ENCODE peak calls at places on chromosomes 4 and X, in five cellular contexts. One of them, this sample, is unnamed.
A peak's percentile ranks its signal among the peaks of the same experiment; 100 is the strongest.

GRCh38 chr4:92455329-92455839 is 151.6 kb downstream of the GRID2 start:
- DNase-seq in GM12878: no peak
- DNase-seq in K562: no peak
- DNase-seq in H1: no peak
- DNase-seq in HCT116: no peak
- DNase-seq in this sample: no peak

GRCh38 chr4:85823295-85823694 is 348.3 kb downstream of the ARHGAP24 start:
- DNase-seq in GM12878: no peak
- DNase-seq in H1: no peak
- DNase-seq in HCT116: peak; percentile 27
- DNase-seq in K562: no peak
- DNase-seq in this sample: no peak

GRCh38 chrX:12988797-12989196 is 13.9 kb downstream of the TMSB4X start:
- DNase-seq in K562: peak; percentile 43
- DNase-seq in H1: no peak
- DNase-seq in HCT116: peak; percentile 60
- DNase-seq in GM12878: no peak
- DNase-seq in this sample: no peak

GRCh38 chr4:37389369-37389765 is 144.8 kb downstream of the NWD2 start:
- DNase-seq in H1: no peak
- DNase-seq in K562: no peak
- DNase-seq in GM12878: no peak
- DNase-seq in HCT116: no peak
- DNase-seq in this sample: peak; percentile 6

GRCh38 chr4:145808021-145808650 is 128.2 kb downstream of the C4orf51 start:
- DNase-seq in GM12878: peak; percentile 86
- DNase-seq in HCT116: peak; percentile 96
- DNase-seq in H1: peak; percentile 39
- DNase-seq in K562: peak; percentile 30
- DNase-seq in this sample: peak; percentile 57

GRCh38 chr4:65668201-65669007 is 1.9 kb downstream of the EPHA5 start:
- DNase-seq in K562: no peak
- DNase-seq in H1: no peak
- DNase-seq in HCT116: no peak
- DNase-seq in GM12878: no peak
- DNase-seq in this sample: no peak

GRCh38 chrX:71950066-71950465 is 39.4 kb downstream of the NHSL2 start:
- DNase-seq in H1: no peak
- DNase-seq in GM12878: no peak
- DNase-seq in HCT116: no peak
- DNase-seq in K562: no peak
- DNase-seq in this sample: no peak

GRCh38 chrX:24229400-24229879 is 79.9 kb downstream of the ZFX start:
- DNase-seq in K562: peak; percentile 13
- DNase-seq in HCT116: no peak
- DNase-seq in H1: no peak
- DNase-seq in GM12878: no peak
- DNase-seq in this sample: no peak

GRCh38 chr4:183171484-183172267 is 72.6 kb downstream of the WWC2 start:
- DNase-seq in HCT116: no peak
- DNase-seq in GM12878: no peak
- DNase-seq in H1: no peak
- DNase-seq in K562: no peak
- DNase-seq in this sample: no peak

GRCh38 chr4:167885872-167886271 is 206.5 kb upstream of the ANXA10 start:
- DNase-seq in GM12878: no peak
- DNase-seq in K562: no peak
- DNase-seq in H1: no peak
- DNase-seq in HCT116: no peak
- DNase-seq in this sample: no peak

GRCh38 chr4:111556861-111557260 is 588.4 kb upstream of the FAM241A start:
- DNase-seq in HCT116: no peak
- DNase-seq in H1: no peak
- DNase-seq in GM12878: no peak
- DNase-seq in K562: no peak
- DNase-seq in this sample: no peak

GRCh38 chr4:40887690-40888089 is 137.9 kb downstream of the NSUN7 start:
- DNase-seq in GM12878: no peak
- DNase-seq in H1: no peak
- DNase-seq in HCT116: no peak
- DNase-seq in K562: no peak
- DNase-seq in this sample: no peak

GRCh38 chr4:123477804-123478209 is 81.2 kb downstream of the SPRY1 start:
- DNase-seq in K562: no peak
- DNase-seq in GM12878: no peak
- DNase-seq in H1: no peak
- DNase-seq in HCT116: no peak
- DNase-seq in this sample: no peak

GRCh38 chr4:65508169-65508568 is 162.1 kb downstream of the EPHA5 start:
- DNase-seq in H1: no peak
- DNase-seq in HCT116: no peak
- DNase-seq in K562: no peak
- DNase-seq in GM12878: no peak
- DNase-seq in this sample: no peak

GRCh38 chr4:5365071-5366008 is 314.1 kb downstream of the STK32B start:
- DNase-seq in H1: peak; percentile 27
- DNase-seq in HCT116: peak; percentile 39
- DNase-seq in K562: no peak
- DNase-seq in GM12878: peak; percentile 7
- DNase-seq in this sample: peak; percentile 51

GRCh38 chrX:123975180-123975579 is 13.7 kb downstream of the STAG2 start:
- DNase-seq in HCT116: no peak
- DNase-seq in GM12878: no peak
- DNase-seq in H1: no peak
- DNase-seq in K562: no peak
- DNase-seq in this sample: no peak

GRCh38 chr4:80717204-80717603 is 313.3 kb upstream of the BMP3 start:
- DNase-seq in K562: no peak
- DNase-seq in GM12878: no peak
- DNase-seq in H1: no peak
- DNase-seq in HCT116: no peak
- DNase-seq in this sample: no peak

GRCh38 chr4:151067316-151067715 is 32.1 kb upstream of the RPS3A start:
- DNase-seq in H1: no peak
- DNase-seq in K562: no peak
- DNase-seq in HCT116: no peak
- DNase-seq in GM12878: no peak
- DNase-seq in this sample: no peak

GRCh38 chr4:173252024-173252935 is 81.9 kb downstream of the HMGB2 start:
- DNase-seq in GM12878: peak; percentile 68
- DNase-seq in H1: no peak
- DNase-seq in K562: peak; percentile 63
- DNase-seq in HCT116: peak; percentile 99
- DNase-seq in this sample: no peak

GRCh38 chrX:97372006-97372766 is 488.5 kb downstream of the RPA4 start:
- DNase-seq in H1: no peak
- DNase-seq in GM12878: no peak
- DNase-seq in K562: no peak
- DNase-seq in HCT116: no peak
- DNase-seq in this sample: no peak

GRCh38 chr4:77433102-77433733 is 172.4 kb upstream of the CXCL13 start:
- DNase-seq in H1: no peak
- DNase-seq in K562: peak; percentile 18
- DNase-seq in HCT116: peak; percentile 42
- DNase-seq in GM12878: peak; percentile 7
- DNase-seq in this sample: peak; percentile 22

GRCh38 chr4:123479944-123480343 is 83.3 kb downstream of the SPRY1 start:
- DNase-seq in HCT116: no peak
- DNase-seq in GM12878: no peak
- DNase-seq in H1: no peak
- DNase-seq in K562: no peak
- DNase-seq in this sample: no peak

GRCh38 chr4:125762537-125762936 is 447.8 kb downstream of the FAT4 start:
- DNase-seq in H1: no peak
- DNase-seq in GM12878: no peak
- DNase-seq in HCT116: no peak
- DNase-seq in K562: no peak
- DNase-seq in this sample: no peak

GRCh38 chr4:105352826-105353225 is 121.0 kb downstream of the PPA2 start:
- DNase-seq in K562: peak; percentile 44
- DNase-seq in H1: no peak
- DNase-seq in HCT116: no peak
- DNase-seq in GM12878: peak; percentile 11
- DNase-seq in this sample: no peak

GRCh38 chr4:83751336-83751949 is 215.5 kb downstream of the GPAT3 start:
- DNase-seq in HCT116: peak; percentile 32
- DNase-seq in K562: no peak
- DNase-seq in GM12878: no peak
- DNase-seq in H1: no peak
- DNase-seq in this sample: no peak

GRCh38 chr4:181688416-181688815 is 554.8 kb upstream of the TENM3 start:
- DNase-seq in HCT116: no peak
- DNase-seq in K562: no peak
- DNase-seq in GM12878: no peak
- DNase-seq in H1: no peak
- DNase-seq in this sample: peak; percentile 30

GRCh38 chr4:150302553-150302952 is 224.3 kb downstream of the DCLK2 start:
- DNase-seq in K562: peak; percentile 55
- DNase-seq in H1: no peak
- DNase-seq in HCT116: peak; percentile 53
- DNase-seq in GM12878: no peak
- DNase-seq in this sample: no peak

GRCh38 chr4:4595252-4595651 is 53.4 kb upstream of the STX18 start:
- DNase-seq in HCT116: peak; percentile 15
- DNase-seq in H1: no peak
- DNase-seq in K562: no peak
- DNase-seq in GM12878: no peak
- DNase-seq in this sample: no peak

GRCh38 chr4:87030124-87030523 is 95.3 kb downstream of the AFF1 start:
- DNase-seq in HCT116: no peak
- DNase-seq in H1: no peak
- DNase-seq in K562: no peak
- DNase-seq in GM12878: no peak
- DNase-seq in this sample: no peak

GRCh38 chr4:78040431-78040830 is 16.7 kb upstream of the FRAS1 start:
- DNase-seq in K562: no peak
- DNase-seq in HCT116: no peak
- DNase-seq in GM12878: no peak
- DNase-seq in H1: no peak
- DNase-seq in this sample: no peak

GRCh38 chrX:11535156-11535919 is 130.4 kb downstream of the ARHGAP6 start:
- DNase-seq in H1: no peak
- DNase-seq in GM12878: no peak
- DNase-seq in HCT116: no peak
- DNase-seq in K562: no peak
- DNase-seq in this sample: no peak

GRCh38 chrX:110082156-110082555 is 79.2 kb downstream of the TMEM164 start:
- DNase-seq in K562: no peak
- DNase-seq in GM12878: no peak
- DNase-seq in HCT116: no peak
- DNase-seq in H1: no peak
- DNase-seq in this sample: no peak

GRCh38 chr4:68299492-68300457 is 50.1 kb downstream of the YTHDC1 start:
- DNase-seq in GM12878: no peak
- DNase-seq in K562: no peak
- DNase-seq in H1: no peak
- DNase-seq in HCT116: no peak
- DNase-seq in this sample: no peak

GRCh38 chrX:14920196-14920595 is 47.0 kb downstream of the MOSPD2 start:
- DNase-seq in H1: no peak
- DNase-seq in HCT116: no peak
- DNase-seq in GM12878: no peak
- DNase-seq in K562: no peak
- DNase-seq in this sample: no peak

GRCh38 chr4:7614350-7614949 is 179.7 kb upstream of the PSAPL1 start:
- DNase-seq in HCT116: no peak
- DNase-seq in H1: no peak
- DNase-seq in GM12878: no peak
- DNase-seq in K562: no peak
- DNase-seq in this sample: no peak

GRCh38 chrX:26958261-26958660 is 504.9 kb downstream of the PPP4R3C start:
- DNase-seq in K562: no peak
- DNase-seq in H1: no peak
- DNase-seq in GM12878: no peak
- DNase-seq in HCT116: no peak
- DNase-seq in this sample: no peak
- H3K9ac ChIP-seq in K562: no peak overlapping the region
- H3K9ac ChIP-seq in H1: no peak overlapping the region
- H3K9ac ChIP-seq in GM12878: no peak overlapping the region
- H3K9ac ChIP-seq in HCT116: no peak overlapping the region
- H3K9ac ChIP-seq in this sample: no peak overlapping the region

GRCh38 chrX:3712870-3713224 is 602 bp downstream of the PRKX start:
- DNase-seq in GM12878: no peak
- DNase-seq in HCT116: no peak
- DNase-seq in H1: no peak
- DNase-seq in K562: peak; percentile 21
- DNase-seq in this sample: no peak

GRCh38 chrX:3713225-3713936 is at the start of gene PRKX:
- DNase-seq in GM12878: peak; percentile 13
- DNase-seq in HCT116: no peak
- DNase-seq in K562: peak; percentile 85
- DNase-seq in H1: no peak
- DNase-seq in this sample: no peak

GRCh38 chrX:3715921-3716320 is 2.5 kb upstream of the PRKX start:
- DNase-seq in GM12878: no peak
- DNase-seq in HCT116: no peak
- DNase-seq in H1: no peak
- DNase-seq in K562: no peak
- DNase-seq in this sample: no peak

GRCh38 chrX:3712080-3712869 is 1.2 kb downstream of the PRKX start:
- DNase-seq in HCT116: no peak
- DNase-seq in GM12878: no peak
- DNase-seq in H1: no peak
- DNase-seq in K562: no peak
- DNase-seq in this sample: no peak

DNA sequence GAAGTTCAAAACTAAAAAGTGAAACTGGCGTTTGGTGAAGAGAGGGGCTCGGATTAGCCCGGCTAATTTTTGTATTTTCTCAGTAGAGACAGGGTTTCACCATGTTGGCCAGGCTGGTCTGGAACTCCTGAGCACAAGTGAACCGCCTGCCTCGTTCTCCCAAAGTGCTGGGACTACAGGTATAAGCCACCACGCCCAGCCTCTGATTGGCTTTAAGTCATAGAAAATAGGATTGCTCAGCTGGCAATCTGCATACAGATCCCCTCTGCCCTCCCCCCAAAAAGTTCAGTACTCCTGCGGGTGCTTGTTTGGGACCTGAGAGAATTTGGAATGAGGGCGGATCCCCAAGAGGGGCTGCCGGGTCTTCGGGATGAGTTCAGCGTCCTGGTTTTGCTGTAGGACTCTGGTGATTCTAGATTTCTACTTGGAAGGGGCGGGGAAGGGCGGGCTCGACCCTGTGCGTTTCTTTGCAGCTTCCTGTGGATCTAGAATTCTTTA is 537 bp upstream of the PRKX start:
- DNase-seq in K562: no peak
- DNase-seq in H1: no peak
- DNase-seq in HCT116: no peak
- DNase-seq in GM12878: no peak
- DNase-seq in this sample: no peak
- TF ChIP-seq ZNF274 in K562: no peak
- TF ChIP-seq ZNF274 in H1: no peak
- TF ChIP-seq ZNF274 in HCT116: no peak
- TF ChIP-seq ZNF274 in GM12878: no peak
- TF ChIP-seq ZNF274 in this sample: no peak

GRCh38 chrX:49199906-49200771 is at the start of gene SYP:
- DNase-seq in K562: peak; percentile 97
- DNase-seq in GM12878: no peak
- DNase-seq in HCT116: peak; percentile 48
- DNase-seq in H1: peak; percentile 64
- DNase-seq in this sample: peak; percentile 75
- TF ChIP-seq YY1 in K562: peak; percentile 85
- TF ChIP-seq YY1 in GM12878: peak; percentile 90
- TF ChIP-seq YY1 in HCT116: peak; percentile 83
- TF ChIP-seq YY1 in H1: peak; percentile 89
- TF ChIP-seq YY1 in this sample: peak; percentile 53

GRCh38 chr4:148441624-148441985 is 609 bp downstream of the NR3C2 start:
- DNase-seq in HCT116: no peak
- DNase-seq in GM12878: no peak
- DNase-seq in K562: no peak
- DNase-seq in H1: no peak
- DNase-seq in this sample: no peak
- H3K9ac ChIP-seq in HCT116: peak overlapping the region; percentile 53
- H3K9ac ChIP-seq in GM12878: no peak overlapping the region
- H3K9ac ChIP-seq in K562: no peak overlapping the region
- H3K9ac ChIP-seq in H1: peak overlapping the region; percentile 60
- H3K9ac ChIP-seq in this sample: peak overlapping the region; percentile 42